ENCODE peak calls at places on chromosomes 12 and 14, in four cellular contexts. W, Q, J and R are unnamed samples.

GRCh38 chr14:75150150-75150549 is 23.3 kb upstream of the NEK9 start:
- DNase-seq in W (no peak), Q (no peak), J (no peak), R (no peak)

GRCh38 chr14:76309572-76310551 is 66.1 kb upstream of the ESRRB start:
- DNase-seq in Q (peak), J (no peak), W (no peak), R (no peak)

GRCh38 chr12:57765003-57765697 is 1.7 kb downstream of the CYP27B1 start:
- DNase-seq in W (peak), J (no peak), Q (peak), R (no peak)

GRCh38 chr14:33386771-33387170 is 448.1 kb downstream of the NPAS3 start:
- DNase-seq in W (no peak), J (no peak), Q (no peak), R (no peak)

GRCh38 chr12:74685385-74685784 is 147.8 kb downstream of the ATXN7L3B start:
- DNase-seq in J (no peak), W (peak), Q (no peak), R (no peak)

GRCh38 chr12:14239935-14240872 is 125.3 kb upstream of the ATF7IP start:
- DNase-seq in W (no peak), J (peak), Q (peak), R (no peak)

GRCh38 chr14:22280497-22281321 is 308.3 kb downstream of the DAD1 start:
- DNase-seq in J (no peak), Q (no peak), W (no peak), R (no peak)

GRCh38 chr14:22865424-22866215 is 5.9 kb upstream of the LRP10 start:
- DNase-seq in Q (peak), W (no peak), J (no peak), R (peak)

GRCh38 chr12:49133014-49133413 is 1.8 kb upstream of the TUBA1B start:
- DNase-seq in J (no peak), Q (no peak), W (no peak), R (no peak)

GRCh38 chr12:81354327-81354932 is 276.6 kb downstream of the ACSS3 start:
- DNase-seq in J (no peak), Q (no peak), W (no peak), R (no peak)

GRCh38 chr12:54991161-54991991 is 6.8 kb upstream of the TESPA1 start:
- DNase-seq in J (peak), Q (no peak), W (no peak), R (no peak)

GRCh38 chr14:22220427-22220826 is 368.6 kb downstream of the DAD1 start:
- DNase-seq in W (no peak), J (no peak), Q (no peak), R (no peak)

GRCh38 chr12:20931894-20932293 is 121.4 kb downstream of the SLCO1B3 start:
- DNase-seq in Q (no peak), J (no peak), W (no peak), R (no peak)

GRCh38 chr12:5556946-5557673 is 125.2 kb downstream of the NTF3 start:
- DNase-seq in W (no peak), J (no peak), Q (no peak), R (no peak)

GRCh38 chr12:80472912-80473500 is 29.0 kb downstream of the PTPRQ start:
- DNase-seq in W (peak), Q (no peak), J (peak), R (no peak)

GRCh38 chr14:101225116-101225728 is 321.7 kb upstream of the RTL1 start:
- DNase-seq in W (no peak), Q (no peak), J (no peak), R (peak)

GRCh38 chr12:114913871-114914801 is 230.2 kb upstream of the TBX3 start:
- DNase-seq in Q (no peak), J (no peak), W (no peak), R (no peak)

GRCh38 chr14:90715495-90715894 is 100.7 kb downstream of the TTC7B start:
- DNase-seq in W (no peak), J (no peak), Q (peak), R (no peak)

GRCh38 chr14:100783630-100784321 is 42.1 kb upstream of the MEG3 start:
- DNase-seq in Q (no peak), W (no peak), J (no peak), R (no peak)

GRCh38 chr14:101113108-101113612 is 209.6 kb upstream of the RTL1 start:
- DNase-seq in W (no peak), Q (peak), J (no peak), R (no peak)

GRCh38 chr12:45893240-45893639 is 97.1 kb downstream of the SCAF11 start:
- DNase-seq in W (peak), J (no peak), Q (no peak), R (peak)

GRCh38 chr12:56107242-56107641 is 2.9 kb downstream of the PA2G4 start:
- DNase-seq in J (no peak), W (no peak), Q (no peak), R (no peak)

GRCh38 chr12:126488786-126489185 is 1423.6 kb downstream of the AACS start:
- DNase-seq in Q (no peak), J (no peak), W (no peak), R (no peak)

GRCh38 chr14:54317396-54317795 is 79.4 kb upstream of the CDKN3 start:
- DNase-seq in J (no peak), W (no peak), Q (no peak), R (no peak)

GRCh38 chr14:77059276-77059934 is 30.9 kb upstream of the IRF2BPL start:
- DNase-seq in W (peak), J (no peak), Q (no peak), R (peak)

GRCh38 chr12:111428728-111429175 is 23.0 kb downstream of the SH2B3 start:
- DNase-seq in J (no peak), W (no peak), Q (no peak), R (no peak)

GRCh38 chr14:99698236-99698635 is 14.1 kb downstream of the CYP46A1 start:
- DNase-seq in Q (peak), W (no peak), J (no peak), R (no peak)

GRCh38 chr14:91417983-91418386 is 365 bp upstream of the CCDC88C start:
- DNase-seq in W (peak), J (no peak), Q (peak), R (peak)

GRCh38 chr14:73125169-73125588 is 11.1 kb upstream of the PSEN1 start:
- DNase-seq in Q (no peak), J (no peak), W (no peak), R (no peak)

GRCh38 chr12:124828264-124829007 is 35.2 kb downstream of the SCARB1 start:
- DNase-seq in W (peak), Q (no peak), J (no peak), R (no peak)

GRCh38 chr12:54216580-54217308 is 28.0 kb upstream of the SMUG1 start:
- DNase-seq in W (peak), J (no peak), Q (peak), R (peak)

GRCh38 chr14:32657081-32657480 is 281.6 kb upstream of the NPAS3 start:
- DNase-seq in Q (no peak), W (peak), J (peak), R (no peak)

GRCh38 chr12:65892905-65893304 is 68.6 kb downstream of the HMGA2 start:
- DNase-seq in W (no peak), J (no peak), Q (no peak), R (no peak)
- TF ChIP-seq CBX5 in W (no peak), J (no peak), Q (no peak), R (no peak)

GRCh38 chr12:82430541-82431145 is 72.3 kb downstream of the METTL25 start:
- DNase-seq in J (no peak), Q (no peak), W (no peak), R (no peak)
- TF ChIP-seq CBX5 in J (no peak), Q (no peak), W (no peak), R (no peak)

GRCh38 chr12:130705174-130705880 is 10.8 kb downstream of the RIMBP2 start:
- DNase-seq in W (no peak), J (no peak), Q (peak), R (no peak)
- TF ChIP-seq CBX5 in W (no peak), J (no peak), Q (no peak), R (no peak)

DNA sequence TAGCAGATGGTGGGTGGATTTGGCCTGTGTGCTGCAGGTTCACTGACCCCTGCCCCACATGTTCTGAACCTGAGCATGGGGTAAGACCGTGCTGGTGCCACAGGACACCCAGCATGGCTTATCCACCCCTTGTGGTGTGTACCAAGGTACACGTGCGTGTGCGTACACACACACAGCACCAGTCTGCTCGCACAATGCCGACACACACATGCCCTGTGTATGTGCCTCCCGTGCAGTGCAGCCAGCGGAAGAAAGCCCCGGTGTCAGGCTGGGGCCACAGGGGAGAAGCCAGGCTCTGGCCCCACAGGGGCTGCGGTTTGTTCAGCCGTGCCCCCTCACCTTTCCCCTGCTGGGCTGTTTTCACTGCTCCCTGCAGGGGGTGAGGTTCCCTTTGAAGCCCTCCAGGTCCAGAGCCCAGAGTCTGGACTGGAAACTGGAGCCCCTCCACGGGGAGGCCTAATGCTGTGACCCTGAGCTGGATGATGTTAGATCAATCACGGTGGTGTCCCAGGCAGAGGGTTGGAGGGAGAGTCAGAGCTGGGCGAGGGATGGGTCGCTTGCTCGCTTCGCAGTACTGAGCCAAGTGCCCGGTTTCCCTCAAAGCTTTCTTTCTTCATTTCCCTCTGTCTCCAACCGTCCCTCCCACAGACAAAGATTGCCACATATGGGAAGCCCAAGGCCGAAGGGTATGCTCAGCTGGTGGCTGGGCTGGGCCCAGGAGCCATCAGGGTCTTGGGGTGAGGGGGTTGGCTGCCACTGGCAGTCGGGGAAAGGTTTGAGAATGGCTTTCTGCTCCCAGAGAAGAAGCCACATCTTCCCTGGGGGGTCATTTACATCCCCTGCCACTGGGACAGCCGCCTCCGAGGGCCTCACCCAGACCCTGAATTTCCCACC is 6.2 kb downstream of the DTX1 start:
- DNase-seq in W (no peak), Q (no peak), J (no peak), R (no peak)
- TF ChIP-seq CBX5 in W (no peak), Q (no peak), J (no peak), R (no peak)

GRCh38 chr12:69023840-69024239 is 90.9 kb upstream of the CPM start:
- DNase-seq in J (no peak), Q (no peak), W (no peak), R (no peak)

GRCh38 chr12:69022674-69023073 is 89.7 kb upstream of the CPM start:
- DNase-seq in J (no peak), W (no peak), Q (no peak), R (no peak)

GRCh38 chr12:69024907-69025306 is 91.9 kb upstream of the CPM start:
- DNase-seq in W (no peak), J (no peak), Q (no peak), R (no peak)

GRCh38 chr12:69026341-69026740 is 93.4 kb upstream of the CPM start:
- DNase-seq in Q (no peak), W (no peak), J (no peak), R (no peak)

DNA sequence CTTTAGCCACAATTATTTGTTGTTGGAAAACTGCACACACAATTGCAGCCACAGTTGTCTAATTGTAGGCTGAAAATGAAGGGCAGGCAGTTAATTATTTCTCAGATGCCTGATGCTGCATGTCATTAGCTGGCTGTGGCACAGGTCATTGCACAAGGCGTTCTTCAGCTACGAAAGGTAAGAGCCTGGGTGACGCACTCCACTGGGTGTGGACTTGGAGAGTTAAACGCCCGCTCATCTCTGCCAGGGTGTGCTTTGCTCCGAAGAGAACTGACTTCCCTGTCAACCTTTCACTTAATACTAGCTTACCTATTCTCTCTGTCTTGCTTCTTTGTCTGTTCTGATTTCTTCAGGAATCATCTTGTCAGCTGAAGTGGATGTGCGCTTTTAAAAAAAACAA is 91.4 kb upstream of the CPM start:
- DNase-seq in Q (no peak), J (no peak), W (no peak), R (no peak)
- TF ChIP-seq CBX5 in Q (no peak), J (no peak), W (no peak), R (no peak)